ENCODE peak calls at places on chromosomes 12 and 14, in six cellular contexts. P, L, U, J, V and E are unnamed samples.

GRCh38 chr12:57896437-57897201 is 44.7 kb upstream of the ATP23 start:
- DNase-seq in P (no peak), L (peak), U (peak), J (peak), V (peak), E (peak)

GRCh38 chr14:104442107-104442551 is 137.4 kb upstream of the C14orf180 start:
- DNase-seq in P (no peak), L (no peak), U (no peak), J (no peak), V (peak), E (no peak)

GRCh38 chr12:132296063-132296462 is 33.3 kb downstream of the GALNT9 start:
- DNase-seq in P (no peak), L (no peak), U (no peak), J (no peak), V (peak), E (no peak)

GRCh38 chr12:5925646-5926045 is 19.4 kb downstream of the ANO2 start:
- DNase-seq in P (no peak), L (no peak), U (no peak), J (no peak), V (no peak), E (no peak)

GRCh38 chr14:92386637-92387036 is 63.7 kb downstream of the SLC24A4 start:
- DNase-seq in P (no peak), L (no peak), U (no peak), J (no peak), V (no peak), E (no peak)

GRCh38 chr12:113601656-113602263 is 130.1 kb upstream of the LHX5 start:
- DNase-seq in P (no peak), L (no peak), U (no peak), J (no peak), V (no peak), E (no peak)

GRCh38 chr14:68685419-68686211 is 107.3 kb downstream of the ZFP36L1 start:
- DNase-seq in P (peak), L (no peak), U (no peak), J (peak), V (no peak), E (peak)

GRCh38 chr12:6444704-6445688 is at the start of gene CD27:
- DNase-seq in P (no peak), L (no peak), U (no peak), J (no peak), V (no peak), E (no peak)

GRCh38 chr12:116892318-116892717 is 11.1 kb upstream of the HRK start:
- DNase-seq in P (no peak), L (no peak), U (no peak), J (no peak), V (no peak), E (no peak)